ENCODE peak calls at places on chromosomes 13 and 19, in four cellular contexts. D, P, V and Q are unnamed samples.
A peak's percentile ranks its signal among the peaks of the same experiment; 100 is the strongest.

GRCh38 chr19:1921326-1921725 is 16.1 kb downstream of the ADAT3 start:
- DNase-seq in P (no peak), D (no peak), V (no peak), Q (no peak)

GRCh38 chr19:8515317-8515716 is 1.4 kb upstream of the ZNF414 start:
- DNase-seq in V (no peak), P (peak; percentile 34), D (peak; percentile 66), Q (no peak)

GRCh38 chr13:36323951-36324566 is 22.1 kb downstream of the SPART start:
- DNase-seq in D (no peak), P (no peak), V (no peak), Q (peak; percentile 28)

GRCh38 chr19:5916201-5916708 is 2.2 kb downstream of the CAPS start:
- DNase-seq in D (no peak), V (no peak), P (no peak), Q (no peak)

GRCh38 chr19:57438925-57439324 is 3.8 kb downstream of the ZNF749 start:
- DNase-seq in D (no peak), V (no peak), P (no peak), Q (no peak)

GRCh38 chr19:41804327-41804726 is 7.9 kb downstream of the CEACAM3 start:
- DNase-seq in D (no peak), P (no peak), V (no peak), Q (no peak)

GRCh38 chr13:97904059-97904458 is 49.4 kb upstream of the IPO5 start:
- DNase-seq in D (no peak), V (no peak), P (no peak), Q (no peak)

GRCh38 chr13:59166174-59166573 is 997.6 kb downstream of the DIAPH3 start:
- DNase-seq in V (no peak), D (no peak), P (no peak), Q (no peak)

GRCh38 chr13:30943881-30944280 is 11.4 kb downstream of the TEX26 start:
- DNase-seq in D (no peak), P (no peak), V (no peak), Q (no peak)

GRCh38 chr19:7869910-7870511 is 4.2 kb downstream of the PRR36 start:
- DNase-seq in P (peak; percentile 49), D (peak; percentile 44), V (no peak), Q (no peak)

GRCh38 chr13:27449081-27449603 is 1.2 kb downstream of the MTIF3 start:
- DNase-seq in D (no peak), P (no peak), V (no peak), Q (no peak)

GRCh38 chr19:40697007-40697406 is 6.6 kb upstream of the NUMBL start:
- DNase-seq in D (no peak), V (no peak), P (no peak), Q (no peak)

GRCh38 chr13:30408319-30409101 is 13.8 kb upstream of the UBE2L5 start:
- DNase-seq in P (peak; percentile 83), D (peak; percentile 88), V (peak; percentile 50), Q (no peak)

GRCh38 chr13:114199961-114200672 is 21.1 kb downstream of the CFAP97D2 start:
- DNase-seq in D (no peak), P (no peak), V (no peak), Q (no peak)

GRCh38 chr13:110625771-110626321 is 10.5 kb downstream of the NAXD start:
- DNase-seq in P (no peak), D (no peak), V (peak; percentile 81), Q (no peak)

GRCh38 chr19:10864538-10864899 is 6.8 kb upstream of the CARM1 start:
- DNase-seq in D (peak; percentile 77), P (peak; percentile 66), V (peak; percentile 66), Q (no peak)

GRCh38 chr19:15180451-15181390 is 20.1 kb downstream of the NOTCH3 start:
- DNase-seq in V (peak; percentile 77), P (no peak), D (no peak), Q (no peak)

GRCh38 chr19:24069907-24070657 is 16.9 kb upstream of the ZNF254 start:
- DNase-seq in P (no peak), V (no peak), D (no peak), Q (no peak)

GRCh38 chr13:35906636-35907035 is 224.5 kb downstream of the DCLK1 start:
- DNase-seq in V (no peak), P (no peak), D (no peak), Q (no peak)

GRCh38 chr19:30228726-30229523 is 143.3 kb upstream of the ZNF536 start:
- DNase-seq in P (no peak), D (no peak), V (no peak), Q (no peak)

GRCh38 chr19:19485161-19485997 is 30.0 kb downstream of the TSSK6 start:
- DNase-seq in D (no peak), V (no peak), P (no peak), Q (no peak)

GRCh38 chr19:16135410-16136127 is 7.9 kb upstream of the HSH2D start:
- DNase-seq in D (no peak), V (no peak), P (no peak), Q (no peak)

GRCh38 chr19:28406966-28407365 is 806.0 kb downstream of the UQCRFS1 start:
- DNase-seq in V (no peak), D (no peak), P (no peak), Q (no peak)

GRCh38 chr19:55593096-55593772 is 6.1 kb downstream of the FIZ1 start:
- DNase-seq in P (no peak), V (no peak), D (no peak), Q (no peak)

GRCh38 chr19:49881672-49882394 is 4.3 kb downstream of the TBC1D17 start:
- DNase-seq in V (no peak), D (no peak), P (no peak), Q (no peak)

GRCh38 chr13:35987572-35988513 is 143.3 kb downstream of the DCLK1 start:
- DNase-seq in D (no peak), V (no peak), P (no peak), Q (no peak)

GRCh38 chr13:38697628-38698333 is 10.9 kb downstream of the FREM2 start:
- DNase-seq in V (no peak), P (no peak), D (no peak), Q (no peak)